ENCODE peak calls at places on chromosome 4, in seven cellular contexts. S, R, V, C, T, P and G are unnamed samples.

GRCh38 chr4:627347-627746 is 2.0 kb downstream of the PDE6B start:
- DNase-seq in S (no peak), R (no peak), V (no peak), C (no peak), T (no peak), P (no peak), G (no peak)

GRCh38 chr4:106502106-106502699 is 133.6 kb upstream of the GIMD1 start:
- DNase-seq in S (peak), R (peak), V (peak), C (peak), T (peak), P (peak), G (no peak)

GRCh38 chr4:4333265-4333706 is 43.2 kb downstream of the ZBTB49 start:
- DNase-seq in S (no peak), R (peak), V (peak), C (no peak), T (no peak), P (peak), G (peak)

GRCh38 chr4:55447826-55448225 is 52.1 kb downstream of the TMEM165 start:
- DNase-seq in S (no peak), R (no peak), V (peak), C (no peak), T (no peak), P (no peak), G (no peak)

GRCh38 chr4:768995-769394 is 56.9 kb downstream of the CPLX1 start:
- DNase-seq in S (no peak), R (no peak), V (no peak), C (no peak), T (no peak), P (no peak), G (peak)

GRCh38 chr4:155407480-155407879 is 30.7 kb upstream of the MAP9 start:
- DNase-seq in S (no peak), R (no peak), V (no peak), C (no peak), T (no peak), P (no peak), G (no peak)

GRCh38 chr4:142984871-142985585 is 138.9 kb upstream of the INPP4B start:
- DNase-seq in S (peak), R (no peak), V (peak), C (no peak), T (peak), P (peak), G (no peak)

GRCh38 chr4:150229538-150229937 is 151.3 kb downstream of the DCLK2 start:
- DNase-seq in S (no peak), R (no peak), V (peak), C (no peak), T (peak), P (no peak), G (no peak)

GRCh38 chr4:82739292-82740190 is 59.1 kb downstream of the SCD5 start:
- DNase-seq in S (peak), R (peak), V (peak), C (peak), T (peak), P (peak), G (peak)

GRCh38 chr4:129364747-129365452 is 268.9 kb downstream of the C4orf33 start:
- DNase-seq in S (no peak), R (no peak), V (no peak), C (no peak), T (no peak), P (no peak), G (no peak)

GRCh38 chr4:110139815-110140214 is 58.6 kb downstream of the ELOVL6 start:
- DNase-seq in S (no peak), R (no peak), V (no peak), C (no peak), T (no peak), P (no peak), G (no peak)

GRCh38 chr4:74262522-74262921 is 45.7 kb upstream of the EPGN start:
- DNase-seq in S (no peak), R (no peak), V (no peak), C (no peak), T (no peak), P (no peak), G (no peak)

GRCh38 chr4:76718806-76719205 is 179.1 kb downstream of the SOWAHB start:
- DNase-seq in S (no peak), R (no peak), V (no peak), C (no peak), T (no peak), P (no peak), G (no peak)

GRCh38 chr4:81663368-81663767 is 191.7 kb upstream of the RASGEF1B start:
- DNase-seq in S (no peak), R (no peak), V (peak), C (no peak), T (no peak), P (no peak), G (no peak)

GRCh38 chr4:14079601-14080000 is 452.1 kb upstream of the BOD1L1 start:
- DNase-seq in S (no peak), R (no peak), V (no peak), C (no peak), T (no peak), P (no peak), G (no peak)
- TF ChIP-seq CTCF in S (no peak), R (no peak), V (no peak), C (no peak), T (no peak), P (no peak), G (no peak)

DNA sequence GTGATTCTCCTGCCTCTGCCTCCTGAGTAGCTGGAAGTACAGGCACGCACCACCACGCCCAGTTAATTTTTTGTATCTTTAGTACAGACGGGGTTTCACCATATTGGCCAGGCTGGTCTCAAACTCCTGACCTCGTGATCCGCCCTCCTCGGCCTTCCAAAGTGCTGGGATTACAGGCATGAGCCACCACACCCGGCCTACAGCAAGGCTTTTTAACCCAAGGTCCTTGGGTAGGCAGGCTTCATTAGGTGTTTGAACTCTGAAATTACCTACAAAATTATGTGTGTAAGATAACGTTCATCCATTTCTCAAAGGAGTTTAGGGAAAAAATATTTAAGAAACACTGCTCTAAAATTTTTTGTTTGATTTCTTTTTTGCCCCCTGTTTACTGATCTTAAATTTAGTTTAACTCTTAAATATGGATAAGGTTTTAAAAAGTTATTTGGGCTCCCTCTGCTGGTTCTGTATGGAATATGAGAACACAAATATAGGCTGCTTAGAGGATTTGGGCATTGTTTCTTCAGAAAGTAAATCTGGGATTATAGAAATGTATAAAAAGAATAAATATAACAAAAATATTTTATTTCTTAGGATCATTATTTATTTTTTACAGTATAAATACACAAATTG is 92.8 kb downstream of the CBR4 start:
- DNase-seq in S (peak), R (no peak), V (peak), C (no peak), T (peak), P (peak), G (no peak)
- TF ChIP-seq CTCF in S (peak), R (peak), V (peak), C (peak), T (peak), P (peak), G (peak)

GRCh38 chr4:1976416-1977352 is 32.1 kb downstream of the NELFA start:
- DNase-seq in S (no peak), R (peak), V (no peak), C (no peak), T (no peak), P (no peak), G (no peak)

GRCh38 chr4:1979477-1980196 is 29.1 kb downstream of the NELFA start:
- DNase-seq in S (no peak), R (peak), V (no peak), C (no peak), T (no peak), P (no peak), G (peak)

GRCh38 chr4:1978226-1978625 is 30.5 kb downstream of the NELFA start:
- DNase-seq in S (no peak), R (peak), V (no peak), C (no peak), T (no peak), P (no peak), G (peak)

GRCh38 chr4:1980561-1981041 is 28.2 kb downstream of the NELFA start:
- DNase-seq in S (no peak), R (peak), V (no peak), C (no peak), T (no peak), P (no peak), G (no peak)

GRCh38 chr4:1978741-1979476 is 29.9 kb downstream of the NELFA start:
- DNase-seq in S (no peak), R (peak), V (no peak), C (no peak), T (no peak), P (no peak), G (peak)
- TF ChIP-seq CTCF in S (no peak), R (no peak), V (no peak), C (no peak), T (no peak), P (no peak), G (no peak)

GRCh38 chr4:61985426-61985825 is 785.3 kb downstream of the ADGRL3 start:
- DNase-seq in S (no peak), R (no peak), V (no peak), C (no peak), T (no peak), P (no peak), G (no peak)

DNA sequence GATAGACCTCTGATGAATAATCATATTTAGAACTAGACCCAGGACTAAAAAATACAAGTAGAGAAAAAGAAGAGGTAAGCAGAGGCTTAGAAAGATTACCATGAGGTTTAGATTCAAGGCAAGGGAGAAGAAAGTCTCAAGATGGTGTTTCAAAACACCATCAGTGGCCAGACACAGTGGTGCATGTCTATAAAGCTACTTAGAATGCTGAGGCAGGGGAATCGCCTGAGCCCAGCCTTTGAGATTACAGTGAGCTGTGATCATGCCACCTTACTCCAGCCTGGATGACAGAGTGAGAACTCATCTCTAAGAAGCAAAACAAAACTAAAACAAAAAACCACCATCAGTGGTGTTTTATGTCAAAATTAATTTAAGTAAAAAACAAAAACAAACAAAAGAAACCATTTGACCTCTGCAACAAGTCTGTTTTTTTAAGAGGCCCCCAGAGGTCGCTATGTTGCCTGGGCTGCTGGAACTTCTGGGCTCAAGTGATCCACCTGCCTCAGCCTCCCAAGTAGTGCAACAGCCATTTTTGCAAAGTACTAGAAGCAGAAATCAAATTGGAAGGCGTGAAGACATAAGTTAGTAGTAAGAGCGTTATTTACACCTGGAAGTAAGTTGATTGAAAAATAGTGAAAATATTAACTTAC is 784.3 kb downstream of the ADGRL3 start:
- DNase-seq in S (no peak), R (no peak), V (no peak), C (no peak), T (no peak), P (no peak), G (no peak)
- TF ChIP-seq CTCF in S (no peak), R (no peak), V (no peak), C (no peak), T (no peak), P (peak), G (no peak)

DNA sequence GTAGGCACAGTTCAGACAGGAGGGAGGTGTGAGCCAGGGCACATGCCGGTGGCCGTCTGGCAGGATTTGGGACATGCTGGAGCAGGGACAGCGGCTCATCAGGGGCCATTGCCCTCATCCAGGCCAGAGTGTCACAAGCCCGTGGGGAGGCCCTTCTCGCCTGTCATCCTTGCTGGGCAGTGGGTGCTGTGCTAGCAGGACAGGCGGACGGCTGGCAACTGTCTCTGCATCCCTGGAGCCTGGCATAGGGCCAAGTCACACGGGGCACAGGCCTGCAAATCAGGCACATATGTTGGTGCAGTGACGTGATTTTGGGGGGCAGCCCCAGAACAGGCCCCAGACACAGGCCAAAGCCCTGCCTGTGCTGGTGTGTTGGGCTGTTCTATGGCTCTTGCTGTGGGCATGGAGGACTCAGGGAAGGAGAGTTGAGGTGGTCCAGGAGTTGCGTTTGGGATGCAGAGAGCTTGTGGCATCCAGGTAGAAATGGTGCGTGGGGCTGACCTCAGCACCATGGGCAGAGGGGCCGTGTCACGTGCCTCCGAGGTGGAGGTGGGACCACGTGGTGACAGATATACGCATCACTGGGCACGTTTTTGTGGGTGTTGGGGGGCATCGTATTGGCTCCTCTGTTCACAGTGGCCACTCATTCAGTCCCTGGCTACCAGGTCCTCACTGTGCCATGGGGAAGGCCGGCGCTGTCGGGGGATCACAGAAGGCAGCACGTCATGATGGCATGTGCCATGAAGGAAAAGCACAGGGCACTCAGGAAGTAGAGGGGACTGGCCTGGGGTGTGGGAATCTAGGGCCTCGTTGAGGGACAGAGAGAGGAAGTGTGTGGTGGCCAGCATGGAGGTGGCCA is 14.6 kb upstream of the MSANTD1 start:
- DNase-seq in S (no peak), R (no peak), V (no peak), C (no peak), T (no peak), P (no peak), G (no peak)
- TF ChIP-seq CTCF in S (no peak), R (no peak), V (no peak), C (no peak), T (no peak), P (no peak), G (no peak)

GRCh38 chr4:125522992-125523391 is 208.2 kb downstream of the FAT4 start:
- DNase-seq in S (no peak), R (no peak), V (no peak), C (no peak), T (no peak), P (peak), G (no peak)
- TF ChIP-seq CTCF in S (no peak), R (no peak), V (no peak), C (no peak), T (no peak), P (no peak), G (no peak)